ENCODE peak calls at places on chromosomes 6 and 20, in six cellular contexts. O, E, Y, L, Q and J are unnamed samples.
A peak's percentile ranks its signal among the peaks of the same experiment; 100 is the strongest.

GRCh38 chr20:54657268-54657826 is 182.0 kb downstream of the DOK5 start:
- DNase-seq in Q (no peak), E (no peak), Y (no peak), O (no peak), L (no peak), J (no peak)

GRCh38 chr6:131652472-131652871 is 15.4 kb downstream of the ENPP3 start:
- DNase-seq in O (no peak), Q (peak; percentile 83), E (peak; percentile 54), Y (no peak), L (peak; percentile 53), J (no peak)

GRCh38 chr20:32474967-32475819 is 109.9 kb downstream of the NOL4L start:
- DNase-seq in Y (peak; percentile 82), Q (peak; percentile 84), O (no peak), L (peak; percentile 95), E (peak; percentile 97), J (no peak)

GRCh38 chr20:34364013-34364382 is 925 bp downstream of the ITCH start:
- DNase-seq in Y (no peak), E (peak; percentile 53), O (no peak), L (peak; percentile 83), Q (peak; percentile 49), J (peak; percentile 18)

GRCh38 chr20:61801857-61802442 is 263.7 kb downstream of the TAF4 start:
- DNase-seq in Y (no peak), Q (no peak), E (no peak), L (no peak), O (no peak), J (no peak)

GRCh38 chr20:52847029-52847660 is 125.0 kb upstream of the TSHZ2 start:
- DNase-seq in Y (no peak), O (no peak), E (no peak), L (no peak), Q (no peak), J (no peak)

GRCh38 chr6:11393713-11394627 is 143.6 kb upstream of the TMEM170B start:
- DNase-seq in E (no peak), O (no peak), L (peak; percentile 49), Q (peak; percentile 42), Y (no peak), J (no peak)

GRCh38 chr6:514396-514973 is 122.9 kb downstream of the IRF4 start:
- DNase-seq in O (no peak), L (no peak), E (no peak), Y (peak; percentile 60), Q (no peak), J (no peak)

GRCh38 chr6:136607932-136608772 is 57.9 kb upstream of the MAP7 start:
- DNase-seq in E (peak; percentile 67), O (peak; percentile 75), Y (peak; percentile 90), L (peak; percentile 59), Q (peak; percentile 76), J (peak; percentile 71)

GRCh38 chr6:90413867-90414266 is 117.2 kb upstream of the BACH2 start:
- DNase-seq in L (peak; percentile 26), Q (no peak), E (peak; percentile 61), O (no peak), Y (peak; percentile 86), J (peak; percentile 87)

GRCh38 chr6:94636780-94637385 is 940.5 kb upstream of the MANEA start:
- DNase-seq in L (no peak), O (peak; percentile 19), E (peak; percentile 47), Q (peak; percentile 17), Y (peak; percentile 67), J (peak; percentile 1)

GRCh38 chr6:118758942-118759341 is 107.6 kb upstream of the CEP85L start:
- DNase-seq in Q (no peak), Y (no peak), E (no peak), L (no peak), O (no peak), J (no peak)

GRCh38 chr6:170162011-170162770 is 128.7 kb downstream of the DLL1 start:
- DNase-seq in L (no peak), O (no peak), Y (no peak), Q (no peak), E (no peak), J (no peak)

GRCh38 chr6:43856005-43856765 is 86.2 kb downstream of the VEGFA start:
- DNase-seq in Y (peak; percentile 56), O (peak; percentile 21), Q (peak; percentile 33), L (peak; percentile 26), E (peak; percentile 74), J (no peak)

GRCh38 chr6:3775386-3775785 is 23.9 kb upstream of the PXDC1 start:
- DNase-seq in Q (no peak), O (no peak), L (no peak), E (no peak), Y (no peak), J (no peak)
- H3K9me2 ChIP-seq in Q (no peaks in the 10 kb centered on the region), O (no peaks in the 10 kb centered on the region), L (no peaks in the 10 kb centered on the region), E (no peaks in the 10 kb centered on the region), Y (peaks cover 13% of the 10 kb centered on the region), J (no peaks in the 10 kb centered on the region)

GRCh38 chr20:35823937-35824336 is 52.1 kb downstream of the PHF20 start:
- DNase-seq in O (no peak), Y (peak; percentile 59), E (no peak), Q (no peak), L (no peak), J (no peak)

GRCh38 chr20:35823147-35823546 is 51.3 kb downstream of the PHF20 start:
- DNase-seq in E (no peak), Y (no peak), Q (no peak), L (no peak), O (no peak), J (no peak)

GRCh38 chr20:35828434-35828833 is 56.6 kb downstream of the PHF20 start:
- DNase-seq in Q (no peak), L (no peak), Y (no peak), E (peak; percentile 35), O (no peak), J (no peak)

GRCh38 chr20:35828916-35829315 is 57.1 kb downstream of the PHF20 start:
- DNase-seq in Q (no peak), L (no peak), Y (no peak), E (no peak), O (no peak), J (no peak)

DNA sequence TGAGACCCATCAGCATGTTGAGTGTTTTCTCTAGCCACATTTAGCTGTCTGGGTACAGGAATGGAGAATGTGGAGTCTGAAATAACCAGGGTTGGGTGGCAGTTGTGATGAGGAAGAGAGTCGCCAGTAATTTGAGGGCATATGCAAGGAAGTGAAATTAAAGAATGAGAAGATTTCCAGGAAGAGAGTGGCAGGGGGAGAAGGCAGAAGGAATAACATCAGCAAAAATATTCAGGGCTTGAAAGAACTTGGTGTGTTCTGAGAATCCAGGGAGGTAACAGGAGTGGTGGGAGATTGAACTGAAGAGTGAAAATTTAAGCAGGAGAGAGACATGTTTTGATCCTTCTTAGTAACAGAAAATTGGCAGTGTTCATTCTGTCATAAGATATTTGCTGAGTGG is 54.5 kb downstream of the PHF20 start:
- DNase-seq in E (no peak), O (no peak), Q (no peak), Y (no peak), L (no peak), J (no peak)
- H3K79me2 ChIP-seq in E (peaks cover 32% of the 10 kb centered on the region), O (no peaks in the 10 kb centered on the region), Q (no peaks in the 10 kb centered on the region), Y (peaks cover 12% of the 10 kb centered on the region), L (peaks cover 68% of the 10 kb centered on the region), J (no peaks in the 10 kb centered on the region)

GRCh38 chr6:125746019-125746414 is 3.4 kb upstream of the HEY2 start:
- DNase-seq in O (no peak), E (no peak), L (no peak), Q (no peak), Y (peak; percentile 52), J (no peak)
- H3K4me3 ChIP-seq in O (no peak overlapping the region), E (no peak overlapping the region), L (no peak overlapping the region), Q (no peak overlapping the region), Y (peak overlapping the region; percentile 66), J (no peak overlapping the region)

DNA sequence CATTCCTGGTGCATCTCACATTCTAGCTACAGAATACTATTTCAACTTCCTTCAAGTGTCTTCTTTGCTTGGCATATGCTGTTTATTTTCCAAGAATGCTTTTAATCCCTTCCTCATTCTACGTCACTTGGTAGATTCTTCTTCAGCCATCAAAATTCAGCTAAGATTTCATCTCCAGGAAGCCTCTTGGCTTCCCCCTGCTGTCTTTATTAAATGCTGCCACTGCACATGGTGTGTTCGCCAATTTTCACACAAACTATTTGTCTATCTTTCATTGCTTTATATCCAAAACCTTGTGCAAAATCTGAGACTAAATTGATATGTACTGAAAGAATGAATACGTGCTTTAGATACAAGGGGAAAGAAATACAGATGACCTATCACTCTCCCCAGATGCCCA is 253.0 kb downstream of the RFPL4B start:
- DNase-seq in Q (no peak), Y (no peak), E (no peak), L (no peak), O (no peak), J (no peak)
- H3K9me2 ChIP-seq in Q (no peaks in the 10 kb centered on the region), Y (no peaks in the 10 kb centered on the region), E (no peaks in the 10 kb centered on the region), L (no peaks in the 10 kb centered on the region), O (no peaks in the 10 kb centered on the region), J (no peaks in the 10 kb centered on the region)

GRCh38 chr6:32973144-32973854 is 4.9 kb downstream of the BRD2 start:
- DNase-seq in O (no peak), Y (peak; percentile 68), L (peak; percentile 75), E (peak; percentile 72), Q (peak; percentile 27), J (peak; percentile 62)

GRCh38 chr6:32970413-32971244 is 2.2 kb downstream of the BRD2 start:
- DNase-seq in Y (peak; percentile 92), E (peak; percentile 95), L (peak; percentile 94), O (peak; percentile 60), Q (peak; percentile 84), J (peak; percentile 87)

GRCh38 chr6:32971245-32971580 is 2.8 kb downstream of the BRD2 start:
- DNase-seq in E (no peak), Q (no peak), Y (no peak), O (no peak), L (no peak), J (no peak)

GRCh38 chr6:32972353-32973143 is 4.2 kb downstream of the BRD2 start:
- DNase-seq in L (peak; percentile 57), Y (peak; percentile 35), E (peak; percentile 37), O (no peak), Q (no peak), J (peak; percentile 54)

GRCh38 chr6:32971581-32972352 is 3.4 kb downstream of the BRD2 start:
- DNase-seq in E (peak; percentile 99), O (peak; percentile 100), Y (peak; percentile 99), Q (peak; percentile 100), L (peak; percentile 99), J (peak; percentile 100)
- H3K79me2 ChIP-seq in E (peaks cover 74% of the 10 kb centered on the region), O (peaks cover 84% of the 10 kb centered on the region), Y (peaks cover 75% of the 10 kb centered on the region), Q (peaks cover 82% of the 10 kb centered on the region), L (peaks cover 62% of the 10 kb centered on the region), J (peaks cover 84% of the 10 kb centered on the region)

GRCh38 chr6:31533455-31533841 is 4.7 kb downstream of the MCCD1 start:
- DNase-seq in E (no peak), L (no peak), O (no peak), Q (no peak), Y (no peak), J (no peak)
- H3K4me3 ChIP-seq in E (no peak overlapping the region), L (no peak overlapping the region), O (no peak overlapping the region), Q (no peak overlapping the region), Y (no peak overlapping the region), J (no peak overlapping the region)

GRCh38 chr20:60389441-60389840 is 431.2 kb downstream of the CDH26 start:
- DNase-seq in E (no peak), L (no peak), Y (no peak), Q (no peak), O (no peak), J (no peak)
- H3K9me2 ChIP-seq in E (no peaks in the 10 kb centered on the region), L (no peaks in the 10 kb centered on the region), Y (no peaks in the 10 kb centered on the region), Q (no peaks in the 10 kb centered on the region), O (no peaks in the 10 kb centered on the region), J (no peaks in the 10 kb centered on the region)

GRCh38 chr6:111835807-111836206 is 37.4 kb downstream of the FYN start:
- DNase-seq in E (no peak), Q (no peak), O (no peak), L (no peak), Y (no peak), J (no peak)
- H3K79me2 ChIP-seq in E (peaks cover 8% of the 10 kb centered on the region), Q (no peaks in the 10 kb centered on the region), O (no peaks in the 10 kb centered on the region), L (peaks cover 100% of the 10 kb centered on the region), Y (peaks cover 22% of the 10 kb centered on the region), J (no peaks in the 10 kb centered on the region)